ENCODE peak calls at places on chromosomes 12 and 14, in seven cellular contexts. E, H, Q, W, X, J and Z are unnamed samples.

GRCh38 chr14:52014601-52015267 is 25.4 kb downstream of the RTRAF start:
- DNase-seq in W (no peak), X (no peak), J (no peak), E (no peak), Q (no peak), H (no peak), Z (no peak)

GRCh38 chr14:103290056-103290455 is 44.0 kb upstream of the EIF5 start:
- DNase-seq in E (no peak), J (no peak), H (no peak), Q (no peak), X (no peak), W (no peak), Z (no peak)

GRCh38 chr12:90499793-90500192 is 455.2 kb downstream of the CCER1 start:
- DNase-seq in J (no peak), X (no peak), E (no peak), H (no peak), Q (no peak), W (no peak), Z (no peak)

GRCh38 chr14:86915416-86915815 is 1077.6 kb downstream of the GALC start:
- DNase-seq in E (no peak), W (no peak), Q (no peak), X (no peak), H (no peak), J (no peak), Z (no peak)

GRCh38 chr12:49198431-49199155 is 9.7 kb upstream of the TUBA1A start:
- DNase-seq in W (no peak), X (no peak), H (peak), J (no peak), E (no peak), Q (no peak), Z (no peak)

GRCh38 chr12:49403887-49404517 is 36.7 kb downstream of the SPATS2 start:
- DNase-seq in E (no peak), X (no peak), W (no peak), H (no peak), Q (no peak), J (peak), Z (no peak)

GRCh38 chr12:47717443-47718193 is 7.7 kb downstream of the ENDOU start:
- DNase-seq in H (peak), Q (peak), J (peak), X (no peak), E (peak), W (no peak), Z (peak)

GRCh38 chr12:57760347-57760982 is 5.6 kb downstream of the MARCHF9 start:
- DNase-seq in H (peak), J (no peak), W (no peak), X (no peak), E (no peak), Q (peak), Z (peak)

GRCh38 chr12:124505001-124505818 is 62.2 kb downstream of the NCOR2 start:
- DNase-seq in W (no peak), X (no peak), H (no peak), E (no peak), Q (no peak), J (no peak), Z (no peak)

GRCh38 chr12:57046392-57046791 is 3.5 kb downstream of the MYO1A start:
- DNase-seq in J (no peak), H (no peak), E (no peak), W (no peak), Q (no peak), X (no peak), Z (no peak)

GRCh38 chr14:88321692-88322504 is 1.2 kb downstream of the KCNK10 start:
- DNase-seq in W (no peak), J (no peak), H (peak), E (peak), X (no peak), Q (peak), Z (no peak)

GRCh38 chr12:5197127-5197526 is 153.4 kb downstream of the KCNA5 start:
- DNase-seq in H (no peak), W (no peak), E (no peak), Q (no peak), J (no peak), X (no peak), Z (no peak)

GRCh38 chr14:68927089-68927488 is 52.0 kb downstream of the ACTN1 start:
- DNase-seq in J (no peak), X (no peak), Q (no peak), E (no peak), H (no peak), W (no peak), Z (no peak)

GRCh38 chr14:53836546-53836945 is 120.1 kb downstream of the BMP4 start:
- DNase-seq in H (no peak), W (no peak), Q (no peak), J (no peak), E (no peak), X (no peak), Z (no peak)

GRCh38 chr14:90510208-90510607 is 113.4 kb downstream of the CALM1 start:
- DNase-seq in X (no peak), E (no peak), W (no peak), J (no peak), Q (no peak), H (no peak), Z (no peak)

GRCh38 chr14:104386281-104386841 is 193.2 kb upstream of the C14orf180 start:
- DNase-seq in W (peak), X (no peak), J (no peak), H (no peak), Q (no peak), E (peak), Z (no peak)

GRCh38 chr14:90444077-90444696 is 47.4 kb downstream of the CALM1 start:
- DNase-seq in H (no peak), E (no peak), J (no peak), X (peak), W (no peak), Q (no peak), Z (no peak)

GRCh38 chr12:122067966-122068365 is 10.6 kb upstream of the MLXIP start:
- DNase-seq in X (no peak), E (no peak), H (no peak), J (no peak), W (no peak), Q (no peak), Z (no peak)

GRCh38 chr12:64903738-64904137 is 79.3 kb downstream of the TBC1D30 start:
- DNase-seq in H (no peak), X (no peak), J (no peak), W (no peak), E (no peak), Q (no peak), Z (no peak)

GRCh38 chr12:104422441-104422840 is 34.3 kb upstream of the CHST11 start:
- DNase-seq in Q (no peak), H (no peak), X (no peak), E (no peak), W (no peak), J (no peak), Z (no peak)

GRCh38 chr14:90756755-90757345 is 59.4 kb downstream of the TTC7B start:
- DNase-seq in H (peak), Q (no peak), X (no peak), J (no peak), E (no peak), W (no peak), Z (no peak)

GRCh38 chr12:70609739-70610491 is 27.3 kb downstream of the PTPRB start:
- DNase-seq in H (peak), W (peak), Q (peak), E (peak), X (no peak), J (peak), Z (peak)

GRCh38 chr12:102321305-102322082 is 123.9 kb upstream of the PMCH start:
- DNase-seq in X (no peak), J (no peak), H (no peak), E (no peak), W (no peak), Q (no peak), Z (no peak)

GRCh38 chr12:76457010-76457409 is 102.6 kb downstream of the OSBPL8 start:
- DNase-seq in W (no peak), H (no peak), E (no peak), J (no peak), Q (no peak), X (no peak), Z (no peak)

GRCh38 chr12:124455336-124455735 is 112.1 kb downstream of the NCOR2 start:
- DNase-seq in J (no peak), Q (no peak), H (no peak), W (no peak), X (no peak), E (no peak), Z (no peak)

GRCh38 chr14:34227834-34228662 is 234.0 kb downstream of the SPTSSA start:
- DNase-seq in J (peak), X (no peak), E (peak), W (peak), H (peak), Q (peak), Z (peak)

GRCh38 chr12:72053604-72054003 is 115.0 kb downstream of the TPH2 start:
- DNase-seq in W (no peak), E (no peak), J (no peak), X (no peak), Q (no peak), H (no peak), Z (no peak)

GRCh38 chr12:40697566-40698257 is 5.5 kb downstream of the CNTN1 start:
- DNase-seq in W (no peak), J (no peak), Q (no peak), X (no peak), E (no peak), H (no peak), Z (no peak)

GRCh38 chr14:89324501-89325298 is 92.3 kb downstream of the FOXN3 start:
- DNase-seq in W (no peak), E (no peak), H (no peak), J (no peak), X (no peak), Q (no peak), Z (no peak)

GRCh38 chr14:30550335-30550734 is 8.6 kb upstream of the G2E3 start:
- DNase-seq in E (no peak), Q (no peak), H (no peak), W (no peak), X (no peak), J (no peak), Z (no peak)

GRCh38 chr14:88232783-88233182 is 90.3 kb downstream of the KCNK10 start:
- DNase-seq in W (no peak), H (peak), E (no peak), J (no peak), X (no peak), Q (no peak), Z (no peak)

GRCh38 chr12:107127482-107128185 is 34.3 kb upstream of the CRY1 start:
- DNase-seq in H (peak), E (no peak), Q (no peak), X (no peak), W (no peak), J (no peak), Z (no peak)

GRCh38 chr14:59055439-59056045 is 132.9 kb upstream of the DAAM1 start:
- DNase-seq in J (peak), W (no peak), H (peak), Q (peak), X (no peak), E (no peak), Z (no peak)

GRCh38 chr14:99793213-99794155 is at the start of gene EML1:
- DNase-seq in H (peak), Q (peak), X (no peak), J (peak), E (peak), W (peak), Z (peak)

GRCh38 chr12:100503228-100503628 is 29.6 kb downstream of the NR1H4 start:
- DNase-seq in H (no peak), Q (no peak), W (no peak), J (no peak), X (peak), E (no peak), Z (no peak)

GRCh38 chr12:6827437-6827894 is 741 bp upstream of the P3H3 start:
- DNase-seq in H (peak), E (peak), W (no peak), J (peak), X (no peak), Q (peak), Z (peak)

GRCh38 chr12:115297445-115297844 is 613.5 kb upstream of the TBX3 start:
- DNase-seq in H (peak), W (no peak), E (no peak), J (no peak), Q (no peak), X (no peak), Z (no peak)

GRCh38 chr14:75399819-75400678 is 27.8 kb upstream of the JDP2 start:
- DNase-seq in J (no peak), Q (no peak), W (no peak), H (no peak), E (no peak), X (peak), Z (no peak)

GRCh38 chr12:68109444-68110217 is 49.9 kb downstream of the IFNG start:
- DNase-seq in H (no peak), X (no peak), J (no peak), W (no peak), E (no peak), Q (no peak), Z (no peak)

GRCh38 chr12:68111995-68112394 is 47.5 kb downstream of the IFNG start:
- DNase-seq in E (no peak), H (no peak), J (no peak), X (no peak), Q (no peak), W (no peak), Z (no peak)

GRCh38 chr12:68109001-68109400 is 50.5 kb downstream of the IFNG start:
- DNase-seq in Q (no peak), X (no peak), W (no peak), H (no peak), E (no peak), J (no peak), Z (no peak)

GRCh38 chr12:68118096-68118755 is 41.3 kb downstream of the IFNG start:
- DNase-seq in E (no peak), Q (peak), H (no peak), X (no peak), W (no peak), J (no peak), Z (no peak)

GRCh38 chr12:68113644-68114043 is 45.9 kb downstream of the IFNG start:
- DNase-seq in E (peak), X (no peak), Q (no peak), W (no peak), H (peak), J (no peak), Z (no peak)
- TF ChIP-seq CTCF in E (no peak), X (peak), Q (peak), W (peak), H (peak), J (peak), Z (no peak)

GRCh38 chr14:22508662-22509035 is 80.4 kb downstream of the DAD1 start:
- DNase-seq in E (no peak), H (peak), Q (no peak), W (no peak), X (no peak), J (no peak), Z (no peak)
- TF ChIP-seq CTCF in E (no peak), H (no peak), Q (no peak), W (no peak), X (no peak), J (no peak), Z (no peak)

GRCh38 chr12:59086124-59086523 is 165.8 kb upstream of the LRIG3 start:
- DNase-seq in X (no peak), J (no peak), E (no peak), W (no peak), Q (no peak), H (no peak), Z (no peak)

GRCh38 chr12:59087691-59088090 is 167.4 kb upstream of the LRIG3 start:
- DNase-seq in H (no peak), W (no peak), X (no peak), E (no peak), J (no peak), Q (no peak), Z (no peak)

GRCh38 chr12:59085680-59086079 is 165.4 kb upstream of the LRIG3 start:
- DNase-seq in Q (no peak), E (no peak), W (no peak), J (no peak), X (no peak), H (no peak), Z (no peak)

GRCh38 chr12:59088673-59089072 is 168.4 kb upstream of the LRIG3 start:
- DNase-seq in W (no peak), H (no peak), J (no peak), E (no peak), Q (no peak), X (no peak), Z (no peak)

DNA sequence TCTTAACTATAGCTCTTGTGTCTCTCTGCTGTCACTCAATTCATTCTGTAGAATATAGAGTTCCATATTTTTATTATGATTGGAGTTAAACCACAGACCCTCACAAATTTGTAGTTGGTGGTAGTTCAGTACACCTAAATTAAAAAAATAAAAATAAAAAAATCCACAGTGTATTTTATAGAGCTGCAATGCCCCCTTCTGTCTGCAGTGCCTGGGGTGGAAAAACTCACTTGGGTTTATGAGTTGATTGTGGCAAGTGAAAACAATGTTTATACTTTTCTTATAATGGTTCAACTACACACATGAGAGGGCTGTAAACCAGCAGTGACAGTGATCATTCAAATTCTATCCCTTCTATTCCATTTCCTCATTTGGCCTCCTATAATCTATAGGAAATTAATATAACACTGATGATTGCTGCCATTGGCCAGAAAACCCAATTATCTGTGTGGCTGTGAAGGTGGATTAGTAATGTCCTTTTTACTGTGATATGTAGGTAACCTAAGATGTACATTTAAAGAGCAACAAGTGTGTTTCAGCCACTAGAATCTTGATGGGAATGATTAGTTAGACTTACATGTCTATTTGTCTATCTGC is 166.9 kb upstream of the LRIG3 start:
- DNase-seq in W (no peak), Q (no peak), H (no peak), X (no peak), E (no peak), J (no peak), Z (no peak)
- TF ChIP-seq CTCF in W (peak), Q (peak), H (peak), X (peak), E (no peak), J (no peak), Z (peak)

DNA sequence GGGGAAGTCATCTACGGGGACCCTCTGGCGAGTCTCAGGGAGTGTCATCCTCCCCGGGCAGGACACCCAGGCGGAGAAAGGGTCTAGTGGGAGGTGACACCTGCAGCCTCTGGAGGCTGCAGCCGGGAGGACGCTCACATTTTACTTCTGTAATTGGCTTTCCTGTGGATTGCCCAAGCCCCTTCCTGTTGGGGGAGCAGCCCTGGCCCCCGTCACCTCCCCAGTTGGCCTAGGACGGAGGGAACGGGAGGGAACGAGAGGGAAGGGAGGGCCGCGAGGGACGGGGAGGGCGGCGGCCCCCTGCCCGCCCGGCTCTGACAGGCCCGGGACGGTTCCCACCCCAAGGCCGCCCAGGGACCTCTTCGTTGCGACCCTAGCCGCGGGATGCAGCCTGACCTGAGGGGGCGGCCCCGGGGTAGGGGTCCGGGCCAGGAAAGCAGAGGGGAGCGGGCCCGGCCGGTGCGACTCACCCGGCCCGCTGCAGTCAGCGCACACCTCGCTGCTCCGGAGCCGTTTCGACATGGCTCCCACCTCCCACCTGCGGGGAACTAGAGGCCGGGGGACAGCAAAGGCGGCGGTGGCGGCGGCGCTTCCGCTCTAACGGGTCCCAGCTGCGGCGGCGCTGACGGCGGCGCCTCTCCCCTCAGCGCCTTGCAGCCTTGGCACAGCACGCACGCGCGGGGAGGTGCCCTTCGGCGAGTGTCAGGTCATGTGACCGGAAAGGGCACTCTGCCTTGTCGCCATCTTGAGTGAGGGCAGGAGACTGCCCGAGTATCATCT is at the start of gene GIT2:
- DNase-seq in J (peak), H (peak), E (peak), X (no peak), Q (peak), W (peak), Z (peak)
- TF ChIP-seq CTCF in J (no peak), H (no peak), E (no peak), X (no peak), Q (no peak), W (peak), Z (no peak)

GRCh38 chr12:54392485-54393349 is 8.2 kb upstream of the ZNF385A start:
- DNase-seq in H (no peak), E (no peak), J (peak), W (no peak), Q (no peak), X (no peak), Z (no peak)

GRCh38 chr12:54389536-54390175 is 5.1 kb upstream of the ZNF385A start:
- DNase-seq in E (no peak), H (no peak), J (no peak), Q (no peak), W (no peak), X (no peak), Z (no peak)

GRCh38 chr12:54390176-54390667 is 5.7 kb upstream of the ZNF385A start:
- DNase-seq in E (no peak), W (no peak), Q (no peak), H (peak), X (no peak), J (peak), Z (peak)

GRCh38 chr12:54389139-54389508 is 4.6 kb upstream of the ZNF385A start:
- DNase-seq in J (no peak), X (no peak), Q (no peak), H (no peak), W (no peak), E (no peak), Z (no peak)

GRCh38 chr12:54390668-54391551 is 6.4 kb upstream of the ZNF385A start:
- DNase-seq in H (peak), Q (peak), W (no peak), J (peak), X (no peak), E (peak), Z (peak)
- TF ChIP-seq CTCF in H (peak), Q (no peak), W (peak), J (no peak), X (peak), E (no peak), Z (no peak)

GRCh38 chr12:2548095-2548494 is 246.7 kb upstream of the FKBP4 start:
- DNase-seq in H (no peak), W (no peak), J (no peak), Q (no peak), X (no peak), E (no peak), Z (no peak)
- TF ChIP-seq CTCF in H (no peak), W (no peak), J (no peak), Q (no peak), X (no peak), E (no peak), Z (no peak)